ENCODE peak calls at places on chromosomes 1 and 21, in five cellular contexts. One of them, this sample, is unnamed.

GRCh38 chr1:16072616-16073484 is 601 bp downstream of the FAM131C start:
- DNase-seq in CD8-positive, alpha-beta memory T cell: no peak
- DNase-seq in neuronal stem cell: no peak
- DNase-seq in hepatocyte: peak; percentile 64
- DNase-seq in left ventricle myocardium inferior: no peak
- DNase-seq in this sample: no peak

GRCh38 chr1:229319487-229319886 is 23.4 kb downstream of the CCSAP start:
- DNase-seq in CD8-positive, alpha-beta memory T cell: no peak
- DNase-seq in neuronal stem cell: no peak
- DNase-seq in hepatocyte: no peak
- DNase-seq in left ventricle myocardium inferior: no peak
- DNase-seq in this sample: no peak

GRCh38 chr1:205589618-205590456 is 42.0 kb downstream of the ELK4 start:
- DNase-seq in CD8-positive, alpha-beta memory T cell: no peak
- DNase-seq in neuronal stem cell: no peak
- DNase-seq in hepatocyte: no peak
- DNase-seq in left ventricle myocardium inferior: no peak
- DNase-seq in this sample: no peak

GRCh38 chr1:218476385-218476784 is 131.2 kb downstream of the TGFB2 start:
- DNase-seq in CD8-positive, alpha-beta memory T cell: no peak
- DNase-seq in neuronal stem cell: no peak
- DNase-seq in hepatocyte: no peak
- DNase-seq in left ventricle myocardium inferior: no peak
- DNase-seq in this sample: no peak

GRCh38 chr1:69737527-69738176 is 169.9 kb downstream of the LRRC7 start:
- DNase-seq in CD8-positive, alpha-beta memory T cell: no peak
- DNase-seq in neuronal stem cell: peak; percentile 66
- DNase-seq in hepatocyte: peak; percentile 75
- DNase-seq in left ventricle myocardium inferior: no peak
- DNase-seq in this sample: peak; percentile 18

GRCh38 chr21:45372732-45373355 is 32.1 kb upstream of the COL18A1 start:
- DNase-seq in CD8-positive, alpha-beta memory T cell: no peak
- DNase-seq in neuronal stem cell: no peak
- DNase-seq in hepatocyte: no peak
- DNase-seq in left ventricle myocardium inferior: peak; percentile 1
- DNase-seq in this sample: no peak

GRCh38 chr1:82540006-82540405 is 739.3 kb downstream of the ADGRL2 start:
- DNase-seq in CD8-positive, alpha-beta memory T cell: no peak
- DNase-seq in neuronal stem cell: no peak
- DNase-seq in hepatocyte: no peak
- DNase-seq in left ventricle myocardium inferior: no peak
- DNase-seq in this sample: no peak

GRCh38 chr1:160780398-160780755 is 15.6 kb upstream of the LY9 start:
- DNase-seq in CD8-positive, alpha-beta memory T cell: no peak
- DNase-seq in neuronal stem cell: no peak
- DNase-seq in hepatocyte: no peak
- DNase-seq in left ventricle myocardium inferior: no peak
- DNase-seq in this sample: no peak

GRCh38 chr21:31064803-31065202 is 26.5 kb upstream of the KRTAP19-8 start:
- DNase-seq in CD8-positive, alpha-beta memory T cell: no peak
- DNase-seq in neuronal stem cell: no peak
- DNase-seq in hepatocyte: no peak
- DNase-seq in left ventricle myocardium inferior: no peak
- DNase-seq in this sample: no peak

GRCh38 chr1:54488065-54488750 is 59.8 kb upstream of the ACOT11 start:
- DNase-seq in CD8-positive, alpha-beta memory T cell: peak; percentile 70
- DNase-seq in neuronal stem cell: peak; percentile 94
- DNase-seq in hepatocyte: peak; percentile 97
- DNase-seq in left ventricle myocardium inferior: peak; percentile 95
- DNase-seq in this sample: peak; percentile 91
- H3K4me3 ChIP-seq in CD8-positive, alpha-beta memory T cell: peak overlapping the region; percentile 83
- H3K4me3 ChIP-seq in neuronal stem cell: peak overlapping the region; percentile 33
- H3K4me3 ChIP-seq in hepatocyte: peak overlapping the region; percentile 41
- H3K4me3 ChIP-seq in left ventricle myocardium inferior: peak overlapping the region; percentile 79
- H3K4me3 ChIP-seq in this sample: peak overlapping the region; percentile 57

GRCh38 chr1:237383825-237384612 is 342.0 kb downstream of the RYR2 start:
- DNase-seq in CD8-positive, alpha-beta memory T cell: no peak
- DNase-seq in neuronal stem cell: no peak
- DNase-seq in hepatocyte: peak; percentile 27
- DNase-seq in left ventricle myocardium inferior: no peak
- DNase-seq in this sample: peak; percentile 5
- H3K27ac ChIP-seq in CD8-positive, alpha-beta memory T cell: no peak overlapping the region
- H3K27ac ChIP-seq in neuronal stem cell: no peak overlapping the region
- H3K27ac ChIP-seq in hepatocyte: peak overlapping the region; percentile 65
- H3K27ac ChIP-seq in left ventricle myocardium inferior: peak overlapping the region; percentile 38
- H3K27ac ChIP-seq in this sample: no peak overlapping the region

GRCh38 chr1:100137602-100138001 is 4.6 kb downstream of the TRMT13 start:
- DNase-seq in CD8-positive, alpha-beta memory T cell: no peak
- DNase-seq in neuronal stem cell: no peak
- DNase-seq in hepatocyte: no peak
- DNase-seq in left ventricle myocardium inferior: no peak
- DNase-seq in this sample: no peak
- H3K36me3 ChIP-seq in CD8-positive, alpha-beta memory T cell: peaks cover 35% of the 10 kb centered on the region
- H3K36me3 ChIP-seq in neuronal stem cell: peaks cover 9% of the 10 kb centered on the region
- H3K36me3 ChIP-seq in hepatocyte: no peaks in the 10 kb centered on the region
- H3K36me3 ChIP-seq in left ventricle myocardium inferior: peaks cover 59% of the 10 kb centered on the region
- H3K36me3 ChIP-seq in this sample: peaks cover 53% of the 10 kb centered on the region

GRCh38 chr1:220991959-220992704 is 112.9 kb downstream of the HLX start:
- DNase-seq in CD8-positive, alpha-beta memory T cell: no peak
- DNase-seq in neuronal stem cell: no peak
- DNase-seq in hepatocyte: peak; percentile 12
- DNase-seq in left ventricle myocardium inferior: no peak
- DNase-seq in this sample: no peak

GRCh38 chr1:220992705-220993052 is 113.4 kb downstream of the HLX start:
- DNase-seq in CD8-positive, alpha-beta memory T cell: no peak
- DNase-seq in neuronal stem cell: no peak
- DNase-seq in hepatocyte: no peak
- DNase-seq in left ventricle myocardium inferior: no peak
- DNase-seq in this sample: no peak

GRCh38 chr1:220990417-220991337 is 111.4 kb downstream of the HLX start:
- DNase-seq in CD8-positive, alpha-beta memory T cell: no peak
- DNase-seq in neuronal stem cell: no peak
- DNase-seq in hepatocyte: no peak
- DNase-seq in left ventricle myocardium inferior: no peak
- DNase-seq in this sample: no peak

GRCh38 chr1:220994671-220995070 is 115.4 kb downstream of the HLX start:
- DNase-seq in CD8-positive, alpha-beta memory T cell: no peak
- DNase-seq in neuronal stem cell: no peak
- DNase-seq in hepatocyte: no peak
- DNase-seq in left ventricle myocardium inferior: no peak
- DNase-seq in this sample: no peak

GRCh38 chr1:220991506-220991905 is 112.3 kb downstream of the HLX start:
- DNase-seq in CD8-positive, alpha-beta memory T cell: no peak
- DNase-seq in neuronal stem cell: no peak
- DNase-seq in hepatocyte: no peak
- DNase-seq in left ventricle myocardium inferior: no peak
- DNase-seq in this sample: no peak
- H3K4me3 ChIP-seq in CD8-positive, alpha-beta memory T cell: no peak overlapping the region
- H3K4me3 ChIP-seq in neuronal stem cell: no peak overlapping the region
- H3K4me3 ChIP-seq in hepatocyte: no peak overlapping the region
- H3K4me3 ChIP-seq in left ventricle myocardium inferior: no peak overlapping the region
- H3K4me3 ChIP-seq in this sample: no peak overlapping the region

This sample was measured in SJCRH30.